ENCODE peak calls at places on chromosome 15, in six cellular contexts. One of them, this sample, is unnamed.

GRCh38 chr15:95169701-95170459 is 938.5 kb downstream of the MCTP2 start:
- DNase-seq in GM06990: no peak
- DNase-seq in bronchial epithelial cell: no peak
- DNase-seq in heart left ventricle: no peak
- DNase-seq in esophagus squamous epithelium: no peak
- DNase-seq in kidney: no peak
- DNase-seq in this sample: no peak

GRCh38 chr15:73908030-73908821 is 18.0 kb upstream of the LOXL1 start:
- DNase-seq in GM06990: peak; percentile 41
- DNase-seq in bronchial epithelial cell: peak; percentile 48
- DNase-seq in heart left ventricle: peak; percentile 84
- DNase-seq in esophagus squamous epithelium: peak; percentile 5
- DNase-seq in kidney: peak; percentile 91
- DNase-seq in this sample: peak; percentile 90

GRCh38 chr15:40454904-40455391 is 14.2 kb downstream of the BAHD1 start:
- DNase-seq in GM06990: no peak
- DNase-seq in bronchial epithelial cell: peak; percentile 83
- DNase-seq in heart left ventricle: no peak
- DNase-seq in esophagus squamous epithelium: no peak
- DNase-seq in kidney: no peak
- DNase-seq in this sample: no peak

GRCh38 chr15:87764461-87765236 is 491.9 kb downstream of the NTRK3 start:
- DNase-seq in GM06990: no peak
- DNase-seq in bronchial epithelial cell: peak; percentile 1
- DNase-seq in heart left ventricle: no peak
- DNase-seq in esophagus squamous epithelium: no peak
- DNase-seq in kidney: no peak
- DNase-seq in this sample: no peak

GRCh38 chr15:45498701-45499100 is 23.9 kb downstream of the SLC30A4 start:
- DNase-seq in GM06990: no peak
- DNase-seq in bronchial epithelial cell: no peak
- DNase-seq in heart left ventricle: no peak
- DNase-seq in esophagus squamous epithelium: no peak
- DNase-seq in kidney: no peak
- DNase-seq in this sample: no peak

GRCh38 chr15:95291878-95292472 is 1038.5 kb upstream of the NR2F2 start:
- DNase-seq in GM06990: no peak
- DNase-seq in bronchial epithelial cell: peak; percentile 60
- DNase-seq in heart left ventricle: no peak
- DNase-seq in esophagus squamous epithelium: no peak
- DNase-seq in kidney: no peak
- DNase-seq in this sample: no peak

GRCh38 chr15:63818191-63818590 is 15.6 kb downstream of the HERC1 start:
- DNase-seq in GM06990: no peak
- DNase-seq in bronchial epithelial cell: no peak
- DNase-seq in heart left ventricle: no peak
- DNase-seq in esophagus squamous epithelium: no peak
- DNase-seq in kidney: no peak
- DNase-seq in this sample: peak; percentile 33

GRCh38 chr15:58046467-58046866 is 19.0 kb downstream of the ALDH1A2 start:
- DNase-seq in GM06990: no peak
- DNase-seq in bronchial epithelial cell: no peak
- DNase-seq in heart left ventricle: no peak
- DNase-seq in esophagus squamous epithelium: no peak
- DNase-seq in kidney: no peak
- DNase-seq in this sample: no peak

GRCh38 chr15:39110336-39110735 is 470.5 kb upstream of the THBS1 start:
- DNase-seq in GM06990: no peak
- DNase-seq in bronchial epithelial cell: no peak
- DNase-seq in heart left ventricle: no peak
- DNase-seq in esophagus squamous epithelium: no peak
- DNase-seq in kidney: no peak
- DNase-seq in this sample: no peak

GRCh38 chr15:88663216-88663615 is 24.4 kb downstream of the ISG20 start:
- DNase-seq in GM06990: no peak
- DNase-seq in bronchial epithelial cell: peak; percentile 44
- DNase-seq in heart left ventricle: no peak
- DNase-seq in esophagus squamous epithelium: no peak
- DNase-seq in kidney: no peak
- DNase-seq in this sample: no peak

GRCh38 chr15:45177285-45177684 is 10.5 kb downstream of the SHF start:
- DNase-seq in GM06990: no peak
- DNase-seq in bronchial epithelial cell: no peak
- DNase-seq in heart left ventricle: no peak
- DNase-seq in esophagus squamous epithelium: no peak
- DNase-seq in kidney: no peak
- DNase-seq in this sample: no peak

GRCh38 chr15:40038654-40039543 is at the start of gene SRP14:
- DNase-seq in GM06990: peak; percentile 93
- DNase-seq in bronchial epithelial cell: peak; percentile 83
- DNase-seq in heart left ventricle: peak; percentile 97
- DNase-seq in esophagus squamous epithelium: peak; percentile 60
- DNase-seq in kidney: peak; percentile 97
- DNase-seq in this sample: peak; percentile 89

GRCh38 chr15:80695099-80695910 is at the start of gene ABHD17C:
- DNase-seq in GM06990: peak; percentile 76
- DNase-seq in bronchial epithelial cell: no peak
- DNase-seq in heart left ventricle: peak; percentile 68
- DNase-seq in esophagus squamous epithelium: no peak
- DNase-seq in kidney: peak; percentile 87
- DNase-seq in this sample: peak; percentile 58

GRCh38 chr15:32774022-32774421 is 56.2 kb downstream of the GREM1 start:
- DNase-seq in GM06990: no peak
- DNase-seq in bronchial epithelial cell: peak; percentile 39
- DNase-seq in heart left ventricle: no peak
- DNase-seq in esophagus squamous epithelium: no peak
- DNase-seq in kidney: no peak
- DNase-seq in this sample: no peak

GRCh38 chr15:39783244-39783820 is 691 bp upstream of the FSIP1 start:
- DNase-seq in GM06990: no peak
- DNase-seq in bronchial epithelial cell: no peak
- DNase-seq in heart left ventricle: no peak
- DNase-seq in esophagus squamous epithelium: no peak
- DNase-seq in kidney: no peak
- DNase-seq in this sample: no peak

GRCh38 chr15:55774113-55774970 is 31.4 kb upstream of the PRTG start:
- DNase-seq in GM06990: no peak
- DNase-seq in bronchial epithelial cell: peak; percentile 24
- DNase-seq in heart left ventricle: no peak
- DNase-seq in esophagus squamous epithelium: no peak
- DNase-seq in kidney: no peak
- DNase-seq in this sample: peak; percentile 70

GRCh38 chr15:73894133-73894814 is 20.9 kb downstream of the TBC1D21 start:
- DNase-seq in GM06990: no peak
- DNase-seq in bronchial epithelial cell: no peak
- DNase-seq in heart left ventricle: no peak
- DNase-seq in esophagus squamous epithelium: no peak
- DNase-seq in kidney: peak; percentile 53
- DNase-seq in this sample: no peak

GRCh38 chr15:61528590-61528929 is 299.5 kb upstream of the RORA start:
- DNase-seq in GM06990: peak; percentile 0
- DNase-seq in bronchial epithelial cell: no peak
- DNase-seq in heart left ventricle: no peak
- DNase-seq in esophagus squamous epithelium: no peak
- DNase-seq in kidney: no peak
- DNase-seq in this sample: no peak

GRCh38 chr15:39553947-39554731 is 26.7 kb upstream of the THBS1 start:
- DNase-seq in GM06990: peak; percentile 57
- DNase-seq in bronchial epithelial cell: peak; percentile 34
- DNase-seq in heart left ventricle: no peak
- DNase-seq in esophagus squamous epithelium: no peak
- DNase-seq in kidney: no peak
- DNase-seq in this sample: no peak

GRCh38 chr15:33234019-33234418 is 39.5 kb upstream of the FMN1 start:
- DNase-seq in GM06990: no peak
- DNase-seq in bronchial epithelial cell: peak; percentile 64
- DNase-seq in heart left ventricle: no peak
- DNase-seq in esophagus squamous epithelium: no peak
- DNase-seq in kidney: no peak
- DNase-seq in this sample: peak; percentile 39

GRCh38 chr15:56805466-56806146 is 72.3 kb upstream of the ZNF280D start:
- DNase-seq in GM06990: peak; percentile 26
- DNase-seq in bronchial epithelial cell: peak; percentile 89
- DNase-seq in heart left ventricle: no peak
- DNase-seq in esophagus squamous epithelium: no peak
- DNase-seq in kidney: no peak
- DNase-seq in this sample: no peak

DNA sequence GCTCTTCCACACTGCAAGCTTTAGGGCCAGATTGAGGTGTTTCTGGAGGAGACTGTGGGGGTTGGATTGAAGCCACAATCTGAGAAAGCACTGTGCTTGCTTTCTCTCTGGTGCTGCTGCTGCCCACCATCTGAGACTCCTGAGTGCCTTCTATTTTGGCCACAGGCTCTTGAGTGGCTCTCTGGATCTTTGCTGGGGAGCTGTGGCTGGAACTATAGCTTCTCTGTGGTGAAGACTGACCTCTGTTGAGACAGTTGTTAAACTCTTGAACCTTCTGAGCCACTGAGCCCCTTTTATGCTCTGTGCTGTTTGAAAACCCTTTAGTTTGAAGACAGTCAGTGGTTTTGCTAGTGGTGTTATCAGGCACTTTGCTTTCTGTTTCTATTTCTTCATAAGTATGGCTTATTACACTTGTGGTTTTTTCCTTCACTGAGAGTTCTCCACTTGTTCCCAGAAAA is 108.7 kb upstream of the TSPAN3 start:
- DNase-seq in GM06990: peak; percentile 32
- DNase-seq in bronchial epithelial cell: no peak
- DNase-seq in heart left ventricle: no peak
- DNase-seq in esophagus squamous epithelium: no peak
- DNase-seq in kidney: no peak
- DNase-seq in this sample: no peak
- TF ChIP-seq CTCF in GM06990: peak; percentile 22
- TF ChIP-seq CTCF in bronchial epithelial cell: no peak
- TF ChIP-seq CTCF in heart left ventricle: no peak
- TF ChIP-seq CTCF in esophagus squamous epithelium: no peak
- TF ChIP-seq CTCF in kidney: no peak
- TF ChIP-seq CTCF in this sample: no peak

DNA sequence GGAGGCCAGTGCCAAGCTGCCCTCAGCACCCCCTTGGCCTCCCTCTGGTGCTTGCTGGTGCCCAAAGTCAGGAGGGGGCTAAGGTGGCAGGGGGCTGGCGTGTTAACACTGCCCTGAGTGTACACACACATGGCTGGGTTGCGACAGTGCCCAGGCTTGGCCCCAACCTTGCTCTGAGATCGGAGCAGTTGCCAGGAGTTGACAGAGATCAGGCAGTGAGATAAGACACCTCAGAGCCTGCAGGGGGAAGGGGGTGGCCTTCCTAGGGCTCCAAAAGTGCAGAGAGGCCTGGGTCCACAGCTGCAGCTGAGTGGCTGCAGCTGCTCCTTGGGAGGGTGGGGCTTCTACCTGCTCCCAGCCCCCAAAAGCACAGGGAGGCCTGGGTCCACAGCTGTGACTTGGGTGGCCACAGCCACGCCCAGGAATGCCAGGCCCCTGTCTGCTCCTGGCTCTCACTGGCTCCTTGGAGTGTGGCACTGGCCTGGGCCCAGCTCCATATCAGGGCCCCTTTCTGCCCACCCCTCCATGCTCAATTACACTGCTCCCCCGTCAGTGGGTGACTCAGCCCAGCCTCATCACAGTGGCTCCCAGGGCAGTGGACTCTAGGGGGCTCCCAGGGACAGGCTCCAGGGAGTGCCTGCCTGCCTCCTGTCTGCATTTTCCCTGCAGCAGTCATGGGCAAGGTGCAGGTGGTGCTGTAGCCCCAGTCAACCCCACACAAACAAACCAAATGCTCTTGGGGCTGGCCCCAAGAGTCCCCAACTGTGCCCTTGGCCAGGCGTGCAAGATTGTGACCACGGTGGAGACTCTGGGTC is 56.4 kb upstream of the C15orf39 start:
- DNase-seq in GM06990: no peak
- DNase-seq in bronchial epithelial cell: no peak
- DNase-seq in heart left ventricle: no peak
- DNase-seq in esophagus squamous epithelium: no peak
- DNase-seq in kidney: no peak
- DNase-seq in this sample: no peak
- TF ChIP-seq CTCF in GM06990: no peak
- TF ChIP-seq CTCF in bronchial epithelial cell: no peak
- TF ChIP-seq CTCF in heart left ventricle: no peak
- TF ChIP-seq CTCF in esophagus squamous epithelium: no peak
- TF ChIP-seq CTCF in kidney: no peak
- TF ChIP-seq CTCF in this sample: no peak

DNA sequence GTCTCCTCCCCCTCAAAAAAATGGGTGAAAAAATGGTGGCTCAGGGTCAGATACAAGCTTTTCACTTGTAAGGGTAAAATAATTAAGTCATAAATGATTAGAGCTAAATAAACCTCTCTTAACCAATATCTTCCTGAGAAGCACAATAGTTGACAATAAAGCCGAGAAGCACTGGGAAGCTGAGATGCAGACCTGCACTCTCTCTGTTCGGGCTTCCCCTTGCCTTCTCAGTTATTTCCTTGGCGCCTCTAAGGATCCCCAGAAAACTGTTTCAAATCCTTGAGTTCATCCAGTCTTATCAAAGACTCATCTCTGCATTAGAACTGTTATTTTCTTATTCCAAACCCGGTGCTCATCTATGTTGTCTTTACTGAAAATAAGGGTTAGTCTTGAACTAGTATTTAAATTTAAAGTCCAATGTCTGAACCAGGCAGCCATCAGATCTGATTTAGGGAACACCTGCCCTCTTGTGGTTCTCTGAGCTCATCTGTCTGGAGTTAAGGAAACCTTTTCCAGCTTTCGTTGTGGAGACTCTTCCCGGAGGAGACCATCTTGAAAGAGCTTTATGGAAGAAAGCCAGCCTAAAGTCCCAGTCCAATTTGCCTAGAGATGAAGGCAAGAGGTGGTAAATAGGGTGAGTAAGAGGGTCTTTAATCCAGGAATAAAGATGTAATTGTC is 256.4 kb upstream of the MCTP2 start:
- DNase-seq in GM06990: no peak
- DNase-seq in bronchial epithelial cell: peak; percentile 63
- DNase-seq in heart left ventricle: no peak
- DNase-seq in esophagus squamous epithelium: no peak
- DNase-seq in kidney: no peak
- DNase-seq in this sample: peak; percentile 35
- TF ChIP-seq CTCF in GM06990: peak; percentile 7
- TF ChIP-seq CTCF in bronchial epithelial cell: peak; percentile 68
- TF ChIP-seq CTCF in heart left ventricle: peak; percentile 29
- TF ChIP-seq CTCF in esophagus squamous epithelium: peak; percentile 75
- TF ChIP-seq CTCF in kidney: peak; percentile 44
- TF ChIP-seq CTCF in this sample: no peak

DNA sequence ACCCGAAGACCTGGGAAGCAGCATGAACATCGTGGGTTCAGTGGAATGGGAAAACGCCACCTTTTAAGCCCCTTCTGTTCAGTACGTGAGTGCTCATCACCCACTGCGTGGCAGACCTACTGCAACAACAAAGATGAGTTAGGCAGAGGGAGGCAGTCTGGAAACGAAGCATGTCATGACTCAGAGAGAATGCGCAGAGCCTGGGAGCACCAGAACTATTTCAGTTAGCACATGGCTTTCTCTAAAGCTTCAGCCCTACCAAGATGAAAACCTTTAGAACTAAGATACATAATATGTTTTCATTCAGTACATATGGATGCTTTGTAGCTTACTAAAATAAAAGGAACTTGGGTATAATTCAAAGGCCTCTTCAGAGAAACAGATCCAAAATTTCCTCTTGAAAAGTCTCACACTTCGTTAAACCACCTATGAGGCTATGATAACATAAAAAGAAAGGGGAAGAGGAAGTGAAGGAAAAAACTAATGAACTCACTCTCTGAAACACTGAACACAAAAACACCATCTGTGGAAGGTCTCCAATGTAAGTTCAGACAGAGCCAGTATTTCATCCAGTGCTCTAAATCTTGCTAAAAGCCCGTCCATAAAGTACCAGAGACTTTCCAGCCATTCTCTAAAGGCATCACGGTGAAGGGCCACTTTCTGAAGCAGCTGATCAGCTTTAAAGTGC is 140.1 kb downstream of the OCA2 start:
- DNase-seq in GM06990: no peak
- DNase-seq in bronchial epithelial cell: peak; percentile 1
- DNase-seq in heart left ventricle: no peak
- DNase-seq in esophagus squamous epithelium: no peak
- DNase-seq in kidney: no peak
- DNase-seq in this sample: no peak
- TF ChIP-seq CTCF in GM06990: no peak
- TF ChIP-seq CTCF in bronchial epithelial cell: no peak
- TF ChIP-seq CTCF in heart left ventricle: no peak
- TF ChIP-seq CTCF in esophagus squamous epithelium: no peak
- TF ChIP-seq CTCF in kidney: no peak
- TF ChIP-seq CTCF in this sample: no peak